ENCODE peak calls at places on chromosomes 16 and 17, in ten cellular contexts. One of them, this sample, is unnamed.

GRCh38 chr16:50516890-50517289 is 31.3 kb upstream of the NKD1 start:
- DNase-seq in AG10803: no peak
- DNase-seq in OCI-LY7: no peak
- DNase-seq in breast epithelium: no peak
- DNase-seq in A549: no peak
- DNase-seq in keratinocyte: no peak
- DNase-seq in heart right ventricle: no peak
- DNase-seq in PC-3: no peak
- DNase-seq in hepatocyte: no peak
- DNase-seq in coronary artery: no peak
- DNase-seq in this sample: no peak

GRCh38 chr17:27573971-27574525 is 56.9 kb upstream of the LGALS9 start:
- DNase-seq in PC-3: peak; percentile 16
- DNase-seq in keratinocyte: no peak
- DNase-seq in heart right ventricle: no peak
- DNase-seq in AG10803: peak; percentile 76
- DNase-seq in breast epithelium: no peak
- DNase-seq in hepatocyte: peak; percentile 55
- DNase-seq in coronary artery: no peak
- DNase-seq in OCI-LY7: no peak
- DNase-seq in A549: peak; percentile 42
- DNase-seq in this sample: no peak

GRCh38 chr16:47916266-47916665 is 239.5 kb downstream of the ABCC12 start:
- DNase-seq in OCI-LY7: no peak
- DNase-seq in A549: no peak
- DNase-seq in coronary artery: no peak
- DNase-seq in keratinocyte: no peak
- DNase-seq in PC-3: peak; percentile 13
- DNase-seq in heart right ventricle: no peak
- DNase-seq in hepatocyte: no peak
- DNase-seq in AG10803: peak; percentile 5
- DNase-seq in breast epithelium: no peak
- DNase-seq in this sample: no peak

GRCh38 chr17:63035695-63036094 is 69.7 kb downstream of the TANC2 start:
- DNase-seq in AG10803: peak; percentile 44
- DNase-seq in breast epithelium: no peak
- DNase-seq in OCI-LY7: no peak
- DNase-seq in heart right ventricle: no peak
- DNase-seq in hepatocyte: no peak
- DNase-seq in A549: no peak
- DNase-seq in keratinocyte: no peak
- DNase-seq in PC-3: no peak
- DNase-seq in coronary artery: no peak
- DNase-seq in this sample: no peak

GRCh38 chr17:82684207-82684903 is 14.1 kb downstream of the RAB40B start:
- DNase-seq in breast epithelium: no peak
- DNase-seq in coronary artery: no peak
- DNase-seq in OCI-LY7: no peak
- DNase-seq in PC-3: peak; percentile 48
- DNase-seq in keratinocyte: no peak
- DNase-seq in AG10803: no peak
- DNase-seq in hepatocyte: peak; percentile 40
- DNase-seq in A549: peak; percentile 84
- DNase-seq in heart right ventricle: no peak
- DNase-seq in this sample: no peak

GRCh38 chr16:27238591-27238990 is 30.0 kb downstream of the NSMCE1 start:
- DNase-seq in breast epithelium: peak; percentile 10
- DNase-seq in heart right ventricle: no peak
- DNase-seq in A549: no peak
- DNase-seq in AG10803: no peak
- DNase-seq in OCI-LY7: no peak
- DNase-seq in hepatocyte: no peak
- DNase-seq in PC-3: no peak
- DNase-seq in keratinocyte: no peak
- DNase-seq in coronary artery: peak; percentile 54
- DNase-seq in this sample: no peak

GRCh38 chr17:63120406-63120805 is 154.4 kb downstream of the TANC2 start:
- DNase-seq in heart right ventricle: no peak
- DNase-seq in OCI-LY7: no peak
- DNase-seq in hepatocyte: no peak
- DNase-seq in coronary artery: no peak
- DNase-seq in A549: no peak
- DNase-seq in AG10803: peak; percentile 12
- DNase-seq in PC-3: peak; percentile 60
- DNase-seq in breast epithelium: no peak
- DNase-seq in keratinocyte: no peak
- DNase-seq in this sample: no peak

GRCh38 chr16:68764866-68765265 is 27.8 kb downstream of the CDH1 start:
- DNase-seq in coronary artery: no peak
- DNase-seq in breast epithelium: no peak
- DNase-seq in AG10803: no peak
- DNase-seq in PC-3: no peak
- DNase-seq in OCI-LY7: no peak
- DNase-seq in keratinocyte: no peak
- DNase-seq in hepatocyte: no peak
- DNase-seq in A549: no peak
- DNase-seq in heart right ventricle: no peak
- DNase-seq in this sample: peak; percentile 54

GRCh38 chr17:42920106-42920900 is 19.7 kb downstream of the G6PC1 start:
- DNase-seq in PC-3: no peak
- DNase-seq in keratinocyte: no peak
- DNase-seq in breast epithelium: no peak
- DNase-seq in OCI-LY7: no peak
- DNase-seq in hepatocyte: peak; percentile 54
- DNase-seq in coronary artery: no peak
- DNase-seq in AG10803: no peak
- DNase-seq in heart right ventricle: no peak
- DNase-seq in A549: no peak
- DNase-seq in this sample: no peak

GRCh38 chr17:17535957-17536356 is 39.8 kb upstream of the RASD1 start:
- DNase-seq in coronary artery: peak; percentile 96
- DNase-seq in OCI-LY7: no peak
- DNase-seq in keratinocyte: no peak
- DNase-seq in heart right ventricle: peak; percentile 87
- DNase-seq in breast epithelium: peak; percentile 80
- DNase-seq in AG10803: peak; percentile 78
- DNase-seq in hepatocyte: no peak
- DNase-seq in A549: peak; percentile 81
- DNase-seq in PC-3: no peak
- DNase-seq in this sample: no peak
- TF ChIP-seq CTCF in coronary artery: no peak
- TF ChIP-seq CTCF in OCI-LY7: no peak
- TF ChIP-seq CTCF in keratinocyte: no peak
- TF ChIP-seq CTCF in heart right ventricle: no peak
- TF ChIP-seq CTCF in breast epithelium: no peak
- TF ChIP-seq CTCF in AG10803: no peak
- TF ChIP-seq CTCF in hepatocyte: no peak
- TF ChIP-seq CTCF in A549: no peak
- TF ChIP-seq CTCF in PC-3: no peak
- TF ChIP-seq CTCF in this sample: no peak

GRCh38 chr17:55005520-55005919 is 37.0 kb downstream of the STXBP4 start:
- DNase-seq in coronary artery: no peak
- DNase-seq in breast epithelium: no peak
- DNase-seq in hepatocyte: peak; percentile 12
- DNase-seq in OCI-LY7: peak; percentile 40
- DNase-seq in keratinocyte: no peak
- DNase-seq in heart right ventricle: no peak
- DNase-seq in A549: peak; percentile 58
- DNase-seq in AG10803: peak; percentile 8
- DNase-seq in PC-3: peak; percentile 69
- DNase-seq in this sample: no peak
- TF ChIP-seq CTCF in coronary artery: no peak
- TF ChIP-seq CTCF in breast epithelium: no peak
- TF ChIP-seq CTCF in hepatocyte: peak; percentile 32
- TF ChIP-seq CTCF in OCI-LY7: peak; percentile 78
- TF ChIP-seq CTCF in keratinocyte: peak; percentile 39
- TF ChIP-seq CTCF in heart right ventricle: no peak
- TF ChIP-seq CTCF in A549: peak; percentile 45
- TF ChIP-seq CTCF in AG10803: peak; percentile 45
- TF ChIP-seq CTCF in PC-3: peak; percentile 74
- TF ChIP-seq CTCF in this sample: peak; percentile 60

DNA sequence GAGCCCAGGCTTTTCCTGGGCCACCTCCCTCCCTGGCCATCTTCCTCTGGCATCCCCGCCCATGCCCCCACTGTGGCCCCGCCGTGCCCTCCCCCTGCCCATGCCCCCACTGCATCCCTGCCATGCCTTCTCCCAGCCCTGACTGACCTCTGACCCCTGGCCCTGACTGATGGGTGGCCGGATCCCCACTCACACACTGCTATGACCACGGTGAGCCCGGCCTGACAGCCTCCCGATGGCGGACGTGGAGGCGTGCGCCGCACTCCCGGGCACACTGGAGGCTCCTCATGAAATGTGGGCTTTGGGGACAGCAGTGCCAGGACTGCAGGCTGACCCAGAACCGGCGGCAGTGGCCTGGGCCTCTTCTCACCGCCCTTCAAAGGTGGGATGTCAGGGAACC is 10.6 kb upstream of the C1QTNF8 start:
- DNase-seq in OCI-LY7: no peak
- DNase-seq in AG10803: no peak
- DNase-seq in A549: no peak
- DNase-seq in hepatocyte: no peak
- DNase-seq in coronary artery: no peak
- DNase-seq in PC-3: no peak
- DNase-seq in heart right ventricle: no peak
- DNase-seq in breast epithelium: no peak
- DNase-seq in keratinocyte: no peak
- DNase-seq in this sample: no peak
- TF ChIP-seq CTCF in OCI-LY7: no peak
- TF ChIP-seq CTCF in AG10803: no peak
- TF ChIP-seq CTCF in A549: peak; percentile 29
- TF ChIP-seq CTCF in hepatocyte: no peak
- TF ChIP-seq CTCF in coronary artery: no peak
- TF ChIP-seq CTCF in PC-3: no peak
- TF ChIP-seq CTCF in heart right ventricle: no peak
- TF ChIP-seq CTCF in breast epithelium: no peak
- TF ChIP-seq CTCF in keratinocyte: no peak
- TF ChIP-seq CTCF in this sample: no peak

DNA sequence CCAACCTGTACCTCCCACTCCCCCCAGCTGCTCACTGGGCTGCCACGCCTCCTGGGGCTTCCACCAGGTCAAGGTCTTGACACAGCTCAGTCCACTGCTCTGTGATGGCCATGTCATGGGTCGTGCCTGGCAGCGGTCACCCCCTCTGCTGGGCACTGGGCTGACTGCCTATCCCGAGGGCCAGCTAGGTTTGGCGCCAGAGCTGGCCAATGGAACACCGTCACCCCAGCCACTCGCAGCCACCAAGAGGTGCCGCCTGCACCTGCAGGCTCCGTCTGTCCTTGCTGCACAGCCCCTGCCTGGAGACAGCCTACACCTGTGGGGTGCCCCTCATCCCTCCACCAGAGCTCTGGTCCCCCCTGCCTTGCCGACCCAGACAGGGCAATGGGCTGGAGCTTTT is 4.5 kb upstream of the RAB40C start:
- DNase-seq in A549: peak; percentile 55
- DNase-seq in breast epithelium: no peak
- DNase-seq in heart right ventricle: no peak
- DNase-seq in OCI-LY7: peak; percentile 45
- DNase-seq in keratinocyte: no peak
- DNase-seq in hepatocyte: no peak
- DNase-seq in AG10803: no peak
- DNase-seq in PC-3: no peak
- DNase-seq in coronary artery: no peak
- DNase-seq in this sample: no peak
- TF ChIP-seq CTCF in A549: no peak
- TF ChIP-seq CTCF in breast epithelium: no peak
- TF ChIP-seq CTCF in heart right ventricle: peak; percentile 3
- TF ChIP-seq CTCF in OCI-LY7: no peak
- TF ChIP-seq CTCF in keratinocyte: no peak
- TF ChIP-seq CTCF in hepatocyte: no peak
- TF ChIP-seq CTCF in AG10803: no peak
- TF ChIP-seq CTCF in PC-3: no peak
- TF ChIP-seq CTCF in coronary artery: no peak
- TF ChIP-seq CTCF in this sample: no peak

GRCh38 chr17:45048795-45049563 is 2.5 kb downstream of the DCAKD start:
- DNase-seq in hepatocyte: no peak
- DNase-seq in coronary artery: no peak
- DNase-seq in keratinocyte: no peak
- DNase-seq in PC-3: no peak
- DNase-seq in OCI-LY7: peak; percentile 19
- DNase-seq in breast epithelium: no peak
- DNase-seq in AG10803: no peak
- DNase-seq in heart right ventricle: no peak
- DNase-seq in A549: peak; percentile 52
- DNase-seq in this sample: no peak
- TF ChIP-seq CTCF in hepatocyte: peak; percentile 6
- TF ChIP-seq CTCF in coronary artery: no peak
- TF ChIP-seq CTCF in keratinocyte: peak; percentile 17
- TF ChIP-seq CTCF in PC-3: no peak
- TF ChIP-seq CTCF in OCI-LY7: peak; percentile 56
- TF ChIP-seq CTCF in breast epithelium: peak; percentile 18
- TF ChIP-seq CTCF in AG10803: peak; percentile 45
- TF ChIP-seq CTCF in heart right ventricle: no peak
- TF ChIP-seq CTCF in A549: peak; percentile 22
- TF ChIP-seq CTCF in this sample: peak; percentile 18

GRCh38 chr17:7586673-7587419 is 3.0 kb downstream of the SOX15 start:
- DNase-seq in keratinocyte: no peak
- DNase-seq in coronary artery: no peak
- DNase-seq in hepatocyte: peak; percentile 50
- DNase-seq in heart right ventricle: peak; percentile 38
- DNase-seq in AG10803: no peak
- DNase-seq in breast epithelium: no peak
- DNase-seq in PC-3: peak; percentile 19
- DNase-seq in OCI-LY7: peak; percentile 36
- DNase-seq in A549: peak; percentile 89
- DNase-seq in this sample: no peak
- TF ChIP-seq CTCF in keratinocyte: peak; percentile 84
- TF ChIP-seq CTCF in coronary artery: no peak
- TF ChIP-seq CTCF in hepatocyte: peak; percentile 19
- TF ChIP-seq CTCF in heart right ventricle: peak; percentile 40
- TF ChIP-seq CTCF in AG10803: peak; percentile 11
- TF ChIP-seq CTCF in breast epithelium: peak; percentile 21
- TF ChIP-seq CTCF in PC-3: peak; percentile 29
- TF ChIP-seq CTCF in OCI-LY7: peak; percentile 64
- TF ChIP-seq CTCF in A549: peak; percentile 73
- TF ChIP-seq CTCF in this sample: peak; percentile 22

DNA sequence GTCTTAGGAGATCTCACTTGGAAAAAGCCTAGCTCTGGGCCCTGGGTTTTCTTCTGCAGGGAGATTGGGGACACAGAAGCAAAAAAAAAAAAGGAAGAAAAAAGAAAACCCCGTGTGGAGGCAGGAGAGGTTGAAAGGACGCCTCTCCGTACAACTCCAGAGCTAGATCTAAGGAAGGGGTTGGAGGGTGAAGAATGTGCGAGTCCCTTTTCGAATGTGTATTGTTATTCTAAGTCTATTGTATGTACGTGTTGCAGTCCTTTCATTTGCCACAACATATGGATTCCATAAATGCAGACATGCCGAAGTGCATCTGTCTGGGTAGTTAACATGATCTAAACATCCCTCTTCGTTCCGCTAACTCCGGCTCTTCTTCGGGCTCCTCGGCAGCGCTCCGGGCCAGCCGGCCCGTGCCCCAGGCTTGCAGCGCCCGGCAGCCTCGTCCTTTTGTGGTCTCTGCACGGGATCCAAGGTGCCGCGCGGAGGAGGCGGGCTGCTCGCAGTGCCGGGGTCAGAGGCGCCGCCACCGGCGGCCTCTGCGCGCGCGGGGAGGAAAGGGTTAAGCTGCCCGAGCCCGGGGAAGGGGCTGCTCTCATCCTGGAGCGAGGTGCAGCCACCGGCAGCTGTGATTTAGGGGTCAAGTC is 14.8 kb upstream of the ZFHX3 start:
- DNase-seq in keratinocyte: no peak
- DNase-seq in breast epithelium: no peak
- DNase-seq in PC-3: no peak
- DNase-seq in AG10803: no peak
- DNase-seq in A549: no peak
- DNase-seq in OCI-LY7: no peak
- DNase-seq in heart right ventricle: no peak
- DNase-seq in hepatocyte: no peak
- DNase-seq in coronary artery: peak; percentile 73
- DNase-seq in this sample: no peak
- TF ChIP-seq CTCF in keratinocyte: no peak
- TF ChIP-seq CTCF in breast epithelium: no peak
- TF ChIP-seq CTCF in PC-3: no peak
- TF ChIP-seq CTCF in AG10803: no peak
- TF ChIP-seq CTCF in A549: no peak
- TF ChIP-seq CTCF in OCI-LY7: no peak
- TF ChIP-seq CTCF in heart right ventricle: no peak
- TF ChIP-seq CTCF in hepatocyte: no peak
- TF ChIP-seq CTCF in coronary artery: no peak
- TF ChIP-seq CTCF in this sample: no peak

This sample was measured in GM06990.